ENCODE peak calls at places on chromosomes 1 and 21, in six cellular contexts. One of them, this sample, is unnamed.

GRCh38 chr21:9760398-9761074 is 760.8 kb upstream of the TPTE start:
- DNase-seq in mesenchymal stem cell: no peak
- DNase-seq in IMR-90: no peak
- DNase-seq in neuronal stem cell: no peak
- DNase-seq in H9: no peak
- DNase-seq in H1: no peak
- DNase-seq in this sample: no peak

GRCh38 chr1:36910281-36910725 is 124.0 kb downstream of the GRIK3 start:
- DNase-seq in mesenchymal stem cell: no peak
- DNase-seq in IMR-90: no peak
- DNase-seq in neuronal stem cell: no peak
- DNase-seq in H9: no peak
- DNase-seq in H1: no peak
- DNase-seq in this sample: no peak

GRCh38 chr1:27528701-27529637 is 39.0 kb upstream of the WASF2 start:
- DNase-seq in mesenchymal stem cell: peak
- DNase-seq in IMR-90: peak
- DNase-seq in neuronal stem cell: no peak
- DNase-seq in H9: no peak
- DNase-seq in H1: no peak
- DNase-seq in this sample: peak

GRCh38 chr1:57637155-57637554 is 213.3 kb upstream of the DAB1 start:
- DNase-seq in mesenchymal stem cell: peak
- DNase-seq in IMR-90: peak
- DNase-seq in neuronal stem cell: no peak
- DNase-seq in H9: no peak
- DNase-seq in H1: no peak
- DNase-seq in this sample: peak

GRCh38 chr1:223129229-223129851 is 13.7 kb downstream of the TLR5 start:
- DNase-seq in mesenchymal stem cell: peak
- DNase-seq in IMR-90: peak
- DNase-seq in neuronal stem cell: no peak
- DNase-seq in H9: peak
- DNase-seq in H1: no peak
- DNase-seq in this sample: peak

GRCh38 chr1:203644661-203645510 is 18.3 kb downstream of the ATP2B4 start:
- DNase-seq in mesenchymal stem cell: peak
- DNase-seq in IMR-90: peak
- DNase-seq in neuronal stem cell: no peak
- DNase-seq in H9: no peak
- DNase-seq in H1: no peak
- DNase-seq in this sample: peak

GRCh38 chr1:178614286-178614685 is 101.4 kb downstream of the TEX35 start:
- DNase-seq in mesenchymal stem cell: no peak
- DNase-seq in IMR-90: no peak
- DNase-seq in neuronal stem cell: no peak
- DNase-seq in H9: no peak
- DNase-seq in H1: no peak
- DNase-seq in this sample: no peak

GRCh38 chr1:64215576-64215975 is 12.2 kb downstream of the UBE2U start:
- DNase-seq in mesenchymal stem cell: no peak
- DNase-seq in IMR-90: no peak
- DNase-seq in neuronal stem cell: no peak
- DNase-seq in H9: no peak
- DNase-seq in H1: no peak
- DNase-seq in this sample: no peak

GRCh38 chr1:43373034-43373940 is 5.5 kb upstream of the ELOVL1 start:
- DNase-seq in mesenchymal stem cell: peak
- DNase-seq in IMR-90: peak
- DNase-seq in neuronal stem cell: no peak
- DNase-seq in H9: no peak
- DNase-seq in H1: no peak
- DNase-seq in this sample: peak

GRCh38 chr1:86776108-86776507 is 71.7 kb downstream of the SH3GLB1 start:
- DNase-seq in mesenchymal stem cell: no peak
- DNase-seq in IMR-90: no peak
- DNase-seq in neuronal stem cell: no peak
- DNase-seq in H9: no peak
- DNase-seq in H1: no peak
- DNase-seq in this sample: no peak

GRCh38 chr21:26194811-26195251 is 24.3 kb upstream of the APP start:
- DNase-seq in mesenchymal stem cell: no peak
- DNase-seq in IMR-90: peak
- DNase-seq in neuronal stem cell: no peak
- DNase-seq in H9: no peak
- DNase-seq in H1: no peak
- DNase-seq in this sample: no peak

GRCh38 chr1:155466996-155467395 is 95.6 kb downstream of the ASH1L start:
- DNase-seq in mesenchymal stem cell: peak
- DNase-seq in IMR-90: peak
- DNase-seq in neuronal stem cell: no peak
- DNase-seq in H9: no peak
- DNase-seq in H1: no peak
- DNase-seq in this sample: peak

GRCh38 chr21:38806153-38806941 is 618 bp downstream of the ETS2 start:
- DNase-seq in mesenchymal stem cell: no peak
- DNase-seq in IMR-90: no peak
- DNase-seq in neuronal stem cell: peak
- DNase-seq in H9: no peak
- DNase-seq in H1: no peak
- DNase-seq in this sample: peak

GRCh38 chr1:63034256-63034655 is 250.3 kb downstream of the ATG4C start:
- DNase-seq in mesenchymal stem cell: no peak
- DNase-seq in IMR-90: no peak
- DNase-seq in neuronal stem cell: no peak
- DNase-seq in H9: no peak
- DNase-seq in H1: no peak
- DNase-seq in this sample: peak

GRCh38 chr1:83882906-83883305 is 116.0 kb downstream of the TTLL7 start:
- DNase-seq in mesenchymal stem cell: peak
- DNase-seq in IMR-90: peak
- DNase-seq in neuronal stem cell: no peak
- DNase-seq in H9: peak
- DNase-seq in H1: no peak
- DNase-seq in this sample: no peak

GRCh38 chr1:155307247-155307740 is 1.4 kb upstream of the FDPS start:
- DNase-seq in mesenchymal stem cell: peak
- DNase-seq in IMR-90: peak
- DNase-seq in neuronal stem cell: no peak
- DNase-seq in H9: peak
- DNase-seq in H1: no peak
- DNase-seq in this sample: peak

GRCh38 chr1:42618866-42619265 is 39.4 kb upstream of the PPIH start:
- DNase-seq in mesenchymal stem cell: no peak
- DNase-seq in IMR-90: peak
- DNase-seq in neuronal stem cell: no peak
- DNase-seq in H9: no peak
- DNase-seq in H1: no peak
- DNase-seq in this sample: no peak

GRCh38 chr1:113456967-113457366 is 66.7 kb downstream of the MAGI3 start:
- DNase-seq in mesenchymal stem cell: peak
- DNase-seq in IMR-90: peak
- DNase-seq in neuronal stem cell: no peak
- DNase-seq in H9: no peak
- DNase-seq in H1: no peak
- DNase-seq in this sample: peak

GRCh38 chr1:224052767-224053166 is 61.1 kb upstream of the FBXO28 start:
- DNase-seq in mesenchymal stem cell: peak
- DNase-seq in IMR-90: peak
- DNase-seq in neuronal stem cell: no peak
- DNase-seq in H9: no peak
- DNase-seq in H1: no peak
- DNase-seq in this sample: no peak

GRCh38 chr21:36806103-36806502 is 107.2 kb downstream of the SIM2 start:
- DNase-seq in mesenchymal stem cell: peak
- DNase-seq in IMR-90: peak
- DNase-seq in neuronal stem cell: no peak
- DNase-seq in H9: no peak
- DNase-seq in H1: no peak
- DNase-seq in this sample: no peak

GRCh38 chr1:33057095-33057494 is 20.4 kb upstream of the AK2 start:
- DNase-seq in mesenchymal stem cell: no peak
- DNase-seq in IMR-90: no peak
- DNase-seq in neuronal stem cell: no peak
- DNase-seq in H9: no peak
- DNase-seq in H1: no peak
- DNase-seq in this sample: peak

GRCh38 chr1:33056426-33056825 is 19.7 kb upstream of the AK2 start:
- DNase-seq in mesenchymal stem cell: no peak
- DNase-seq in IMR-90: no peak
- DNase-seq in neuronal stem cell: no peak
- DNase-seq in H9: no peak
- DNase-seq in H1: no peak
- DNase-seq in this sample: no peak

GRCh38 chr1:33060579-33061083 is 20.3 kb upstream of the AZIN2 start:
- DNase-seq in mesenchymal stem cell: peak
- DNase-seq in IMR-90: peak
- DNase-seq in neuronal stem cell: no peak
- DNase-seq in H9: no peak
- DNase-seq in H1: no peak
- DNase-seq in this sample: peak

GRCh38 chr1:33050221-33051076 is 13.8 kb upstream of the AK2 start:
- DNase-seq in mesenchymal stem cell: peak
- DNase-seq in IMR-90: peak
- DNase-seq in neuronal stem cell: no peak
- DNase-seq in H9: no peak
- DNase-seq in H1: no peak
- DNase-seq in this sample: peak

GRCh38 chr1:33055210-33055991 is 18.7 kb upstream of the AK2 start:
- DNase-seq in mesenchymal stem cell: peak
- DNase-seq in IMR-90: peak
- DNase-seq in neuronal stem cell: peak
- DNase-seq in H9: peak
- DNase-seq in H1: peak
- DNase-seq in this sample: peak
- H3K18ac ChIP-seq in mesenchymal stem cell: no peak
- H3K18ac ChIP-seq in IMR-90: no peak
- H3K18ac ChIP-seq in neuronal stem cell: peak
- H3K18ac ChIP-seq in H9: no peak
- H3K18ac ChIP-seq in H1: no peak
- H3K18ac ChIP-seq in this sample: no peak

GRCh38 chr1:220544901-220545303 is 17.0 kb downstream of the MARK1 start:
- DNase-seq in mesenchymal stem cell: no peak
- DNase-seq in IMR-90: peak
- DNase-seq in neuronal stem cell: no peak
- DNase-seq in H9: peak
- DNase-seq in H1: no peak
- DNase-seq in this sample: no peak
- H3K14ac ChIP-seq in mesenchymal stem cell: no peak
- H3K14ac ChIP-seq in IMR-90: no peak
- H3K14ac ChIP-seq in neuronal stem cell: no peak
- H3K14ac ChIP-seq in H9: no peak
- H3K14ac ChIP-seq in H1: no peak
- H3K14ac ChIP-seq in this sample: no peak

GRCh38 chr1:66269222-66269621 is 264.7 kb upstream of the SGIP1 start:
- DNase-seq in mesenchymal stem cell: no peak
- DNase-seq in IMR-90: no peak
- DNase-seq in neuronal stem cell: no peak
- DNase-seq in H9: no peak
- DNase-seq in H1: no peak
- DNase-seq in this sample: no peak

GRCh38 chr1:66265796-66266195 is 268.2 kb upstream of the SGIP1 start:
- DNase-seq in mesenchymal stem cell: peak
- DNase-seq in IMR-90: no peak
- DNase-seq in neuronal stem cell: no peak
- DNase-seq in H9: no peak
- DNase-seq in H1: no peak
- DNase-seq in this sample: no peak

GRCh38 chr1:66266756-66267155 is 267.2 kb upstream of the SGIP1 start:
- DNase-seq in mesenchymal stem cell: no peak
- DNase-seq in IMR-90: no peak
- DNase-seq in neuronal stem cell: no peak
- DNase-seq in H9: no peak
- DNase-seq in H1: no peak
- DNase-seq in this sample: no peak

GRCh38 chr1:66266350-66266749 is 267.6 kb upstream of the SGIP1 start:
- DNase-seq in mesenchymal stem cell: no peak
- DNase-seq in IMR-90: no peak
- DNase-seq in neuronal stem cell: no peak
- DNase-seq in H9: no peak
- DNase-seq in H1: no peak
- DNase-seq in this sample: no peak

DNA sequence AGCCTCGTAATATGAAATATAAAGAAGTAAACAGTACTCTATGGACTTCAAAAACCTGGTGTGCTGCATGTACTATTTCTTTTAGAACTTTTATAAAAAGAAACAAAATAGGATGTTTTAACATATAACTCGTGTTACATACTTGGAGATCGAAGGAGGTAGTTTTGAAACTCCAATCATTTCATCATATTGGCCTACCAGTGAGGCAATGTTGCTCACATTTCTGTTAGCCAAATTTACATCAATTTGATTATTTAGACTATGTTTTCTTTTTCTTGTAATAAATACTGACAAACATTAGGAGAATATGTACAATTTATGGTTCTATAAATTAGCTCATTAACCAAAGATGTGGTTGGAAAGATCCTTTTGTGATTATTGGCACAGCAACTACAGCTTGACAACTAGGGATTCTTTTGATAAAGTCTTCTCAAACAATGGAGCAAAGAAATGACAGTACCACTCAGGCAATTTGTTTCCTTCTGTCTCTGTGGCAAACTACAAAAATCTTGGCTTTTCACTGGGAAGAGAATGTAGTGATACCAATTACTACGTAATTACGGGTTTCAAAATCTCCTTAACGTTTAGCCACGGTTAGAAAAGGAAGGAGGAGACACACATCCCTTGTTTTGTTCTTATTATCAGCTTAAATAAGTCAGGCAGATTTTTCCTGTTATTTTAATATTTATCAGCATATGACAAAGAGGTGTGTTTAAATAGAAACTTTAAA is 266.6 kb upstream of the SGIP1 start:
- DNase-seq in mesenchymal stem cell: no peak
- DNase-seq in IMR-90: no peak
- DNase-seq in neuronal stem cell: no peak
- DNase-seq in H9: no peak
- DNase-seq in H1: no peak
- DNase-seq in this sample: no peak
- H2AFZ ChIP-seq in mesenchymal stem cell: no peak
- H2AFZ ChIP-seq in IMR-90: no peak
- H2AFZ ChIP-seq in neuronal stem cell: no peak
- H2AFZ ChIP-seq in H9: no peak
- H2AFZ ChIP-seq in H1: no peak
- H2AFZ ChIP-seq in this sample: no peak

DNA sequence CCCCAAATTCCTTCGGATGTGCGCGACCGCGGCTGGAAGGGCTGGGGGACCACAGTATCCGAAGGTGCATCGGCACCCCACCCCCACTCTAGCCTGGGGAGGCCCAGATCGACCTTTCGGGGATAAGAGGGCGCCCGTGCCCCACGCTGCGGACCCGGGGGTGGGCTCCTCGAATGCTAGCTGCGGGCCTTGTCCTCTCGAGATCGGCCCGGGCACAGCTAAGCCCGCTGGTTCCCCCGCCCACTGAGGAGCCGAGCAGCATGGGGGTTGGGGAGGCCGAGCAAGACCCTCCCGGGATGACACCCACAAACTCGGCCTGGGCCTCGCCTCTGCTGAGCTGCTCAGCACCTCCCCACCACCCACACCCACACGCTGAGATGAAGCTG is 653 bp upstream of the IFFO2 start:
- DNase-seq in mesenchymal stem cell: no peak
- DNase-seq in IMR-90: no peak
- DNase-seq in neuronal stem cell: no peak
- DNase-seq in H9: peak
- DNase-seq in H1: no peak
- DNase-seq in this sample: no peak
- H3K18ac ChIP-seq in mesenchymal stem cell: peak
- H3K18ac ChIP-seq in IMR-90: peak
- H3K18ac ChIP-seq in neuronal stem cell: peak
- H3K18ac ChIP-seq in H9: peak
- H3K18ac ChIP-seq in H1: peak
- H3K18ac ChIP-seq in this sample: peak

GRCh38 chr1:8464987-8465386 is 147.1 kb downstream of the SLC45A1 start:
- DNase-seq in mesenchymal stem cell: peak
- DNase-seq in IMR-90: peak
- DNase-seq in neuronal stem cell: no peak
- DNase-seq in H9: no peak
- DNase-seq in H1: no peak
- DNase-seq in this sample: no peak
- H3K14ac ChIP-seq in mesenchymal stem cell: no peak
- H3K14ac ChIP-seq in IMR-90: peak
- H3K14ac ChIP-seq in neuronal stem cell: no peak
- H3K14ac ChIP-seq in H9: no peak
- H3K14ac ChIP-seq in H1: no peak
- H3K14ac ChIP-seq in this sample: no peak